ENCODE peak calls at places on chromosomes 16 and 17, in nine cellular contexts. G, W, N, X, V, I, K, Y and R are unnamed samples.
A peak's percentile ranks its signal among the peaks of the same experiment; 100 is the strongest.

GRCh38 chr16:4344659-4345438 is 6.3 kb downstream of the PAM16 start:
- DNase-seq in G (no peak), W (no peak), N (peak; percentile 93), X (no peak), V (no peak), I (no peak), K (no peak), Y (no peak), R (no peak)

GRCh38 chr16:180101-180920 is at the start of gene HBQ1:
- DNase-seq in G (no peak), W (no peak), N (peak; percentile 28), X (no peak), V (no peak), I (no peak), K (no peak), Y (no peak), R (no peak)

GRCh38 chr17:31877341-31877740 is 18.3 kb upstream of the COPRS start:
- DNase-seq in G (no peak), W (no peak), N (no peak), X (no peak), V (no peak), I (no peak), K (no peak), Y (no peak), R (no peak)

GRCh38 chr17:69733171-69734014 is 318.9 kb downstream of the MAP2K6 start:
- DNase-seq in G (no peak), W (peak; percentile 42), N (no peak), X (peak; percentile 83), V (no peak), I (peak; percentile 83), K (no peak), Y (peak; percentile 67), R (peak; percentile 80)

GRCh38 chr17:79940381-79941087 is 95.1 kb downstream of the TBC1D16 start:
- DNase-seq in G (no peak), W (no peak), N (no peak), X (no peak), V (no peak), I (no peak), K (no peak), Y (no peak), R (no peak)

GRCh38 chr16:82605076-82605475 is 21.7 kb upstream of the CDH13 start:
- DNase-seq in G (no peak), W (no peak), N (no peak), X (no peak), V (no peak), I (no peak), K (no peak), Y (no peak), R (no peak)

GRCh38 chr16:57809843-57810196 is 7.5 kb upstream of the KIFC3 start:
- DNase-seq in G (no peak), W (no peak), N (no peak), X (no peak), V (no peak), I (peak; percentile 50), K (no peak), Y (no peak), R (no peak)

GRCh38 chr16:29995911-29996772 is at the start of gene INO80E:
- DNase-seq in G (peak; percentile 99), W (peak; percentile 81), N (peak; percentile 100), X (peak; percentile 93), V (peak; percentile 99), I (peak; percentile 90), K (peak; percentile 98), Y (peak; percentile 98), R (peak; percentile 78)

GRCh38 chr16:27355610-27356009 is 41.8 kb downstream of the IL4R start:
- DNase-seq in G (peak; percentile 59), W (no peak), N (no peak), X (peak; percentile 37), V (no peak), I (no peak), K (no peak), Y (no peak), R (no peak)

GRCh38 chr17:17957584-17957916 is 14.7 kb downstream of the TOM1L2 start:
- DNase-seq in G (no peak), W (no peak), N (no peak), X (no peak), V (no peak), I (no peak), K (no peak), Y (no peak), R (no peak)

GRCh38 chr17:30378191-30378796 is 433 bp upstream of the CPD start:
- DNase-seq in G (no peak), W (no peak), N (peak; percentile 31), X (no peak), V (no peak), I (no peak), K (no peak), Y (no peak), R (no peak)

GRCh38 chr17:30093463-30094147 is 23.0 kb upstream of the NSRP1 start:
- DNase-seq in G (no peak), W (no peak), N (peak; percentile 57), X (peak; percentile 54), V (peak; percentile 31), I (peak; percentile 63), K (no peak), Y (peak; percentile 15), R (no peak)